ENCODE peak calls at places on chromosome 1, in ten cellular contexts. O, F, P, Z, S, V, T, I, J and N are unnamed samples.

GRCh38 chr1:54557956-54558355 is 9.9 kb downstream of the ACOT11 start:
- DNase-seq in O (no peak), F (no peak), P (no peak), Z (no peak), S (no peak), V (no peak), T (no peak), I (peak), J (no peak), N (no peak)

GRCh38 chr1:248841702-248842395 is 3.8 kb downstream of the ZNF672 start:
- DNase-seq in O (peak), F (no peak), P (no peak), Z (peak), S (no peak), V (no peak), T (no peak), I (peak), J (no peak), N (no peak)

GRCh38 chr1:31733389-31734219 is 29.8 kb upstream of the COL16A1 start:
- DNase-seq in O (no peak), F (no peak), P (no peak), Z (no peak), S (no peak), V (no peak), T (no peak), I (no peak), J (no peak), N (no peak)

GRCh38 chr1:16922885-16923431 is 1.2 kb downstream of the CROCC start:
- DNase-seq in O (no peak), F (no peak), P (no peak), Z (no peak), S (no peak), V (no peak), T (no peak), I (no peak), J (no peak), N (no peak)

GRCh38 chr1:235930543-235930942 is 63.8 kb upstream of the LYST start:
- DNase-seq in O (no peak), F (no peak), P (no peak), Z (no peak), S (no peak), V (no peak), T (no peak), I (no peak), J (no peak), N (no peak)

GRCh38 chr1:59029366-59029765 is 245.5 kb upstream of the JUN start:
- DNase-seq in O (no peak), F (no peak), P (no peak), Z (no peak), S (no peak), V (no peak), T (no peak), I (no peak), J (peak), N (no peak)

GRCh38 chr1:76867342-76868130 is at the start of gene ST6GALNAC5:
- DNase-seq in O (peak), F (peak), P (no peak), Z (peak), S (peak), V (no peak), T (no peak), I (no peak), J (peak), N (no peak)

GRCh38 chr1:206803221-206803730 is 31.0 kb upstream of the IL10 start:
- DNase-seq in O (no peak), F (no peak), P (peak), Z (no peak), S (no peak), V (peak), T (peak), I (no peak), J (no peak), N (peak)

GRCh38 chr1:159778266-159778665 is 2.5 kb upstream of the DUSP23 start:
- DNase-seq in O (no peak), F (no peak), P (no peak), Z (no peak), S (no peak), V (no peak), T (no peak), I (no peak), J (no peak), N (no peak)

GRCh38 chr1:3618576-3618903 is 6.3 kb upstream of the TPRG1L start:
- DNase-seq in O (no peak), F (no peak), P (no peak), Z (no peak), S (no peak), V (no peak), T (no peak), I (no peak), J (no peak), N (no peak)

GRCh38 chr1:1858382-1859086 is 32.4 kb downstream of the GNB1 start:
- DNase-seq in O (peak), F (peak), P (no peak), Z (peak), S (peak), V (no peak), T (peak), I (no peak), J (peak), N (peak)

GRCh38 chr1:100028765-100029164 is 59.0 kb downstream of the SLC35A3 start:
- DNase-seq in O (no peak), F (no peak), P (no peak), Z (no peak), S (no peak), V (no peak), T (no peak), I (no peak), J (no peak), N (no peak)

GRCh38 chr1:160070243-160071163 is 543 bp upstream of the KCNJ10 start:
- DNase-seq in O (peak), F (peak), P (peak), Z (peak), S (peak), V (peak), T (peak), I (peak), J (peak), N (peak)

GRCh38 chr1:240018617-240019016 is 73.1 kb upstream of the FMN2 start:
- DNase-seq in O (no peak), F (no peak), P (no peak), Z (no peak), S (no peak), V (no peak), T (no peak), I (no peak), J (no peak), N (no peak)

GRCh38 chr1:198892065-198892464 is 253.2 kb downstream of the PTPRC start:
- DNase-seq in O (peak), F (no peak), P (no peak), Z (no peak), S (no peak), V (no peak), T (no peak), I (no peak), J (peak), N (no peak)